ENCODE peak calls at places on chromosomes 7 and 10, in seven cellular contexts. One of them, this sample, is unnamed.

GRCh38 chr7:110590415-110590814 is 500.5 kb upstream of the LRRN3 start:
- DNase-seq in lower lobe of right lung: peak
- DNase-seq in esophagus squamous epithelium: no peak
- DNase-seq in thoracic aorta: no peak
- DNase-seq in heart left ventricle: no peak
- DNase-seq in fibroblast of mammary gland: no peak
- DNase-seq in tibial artery: no peak
- DNase-seq in this sample: no peak

GRCh38 chr10:92720306-92721165 is 30.8 kb downstream of the HHEX start:
- DNase-seq in esophagus squamous epithelium: no peak
- DNase-seq in lower lobe of right lung: no peak
- DNase-seq in fibroblast of mammary gland: no peak
- DNase-seq in tibial artery: no peak
- DNase-seq in heart left ventricle: no peak
- DNase-seq in thoracic aorta: no peak
- DNase-seq in this sample: no peak

GRCh38 chr7:43694399-43694748 is 34.9 kb downstream of the COA1 start:
- DNase-seq in esophagus squamous epithelium: no peak
- DNase-seq in heart left ventricle: no peak
- DNase-seq in lower lobe of right lung: no peak
- DNase-seq in fibroblast of mammary gland: peak
- DNase-seq in thoracic aorta: no peak
- DNase-seq in tibial artery: no peak
- DNase-seq in this sample: peak

GRCh38 chr10:97608991-97609561 is 19.6 kb downstream of the C10orf62 start:
- DNase-seq in esophagus squamous epithelium: no peak
- DNase-seq in thoracic aorta: no peak
- DNase-seq in tibial artery: no peak
- DNase-seq in fibroblast of mammary gland: no peak
- DNase-seq in lower lobe of right lung: peak
- DNase-seq in heart left ventricle: peak
- DNase-seq in this sample: no peak

GRCh38 chr10:102113261-102113955 is 6.8 kb downstream of the LDB1 start:
- DNase-seq in tibial artery: no peak
- DNase-seq in heart left ventricle: no peak
- DNase-seq in thoracic aorta: no peak
- DNase-seq in lower lobe of right lung: no peak
- DNase-seq in esophagus squamous epithelium: no peak
- DNase-seq in fibroblast of mammary gland: no peak
- DNase-seq in this sample: no peak

GRCh38 chr10:124036746-124037145 is 56.7 kb downstream of the CHST15 start:
- DNase-seq in lower lobe of right lung: no peak
- DNase-seq in esophagus squamous epithelium: no peak
- DNase-seq in heart left ventricle: no peak
- DNase-seq in tibial artery: no peak
- DNase-seq in fibroblast of mammary gland: no peak
- DNase-seq in thoracic aorta: no peak
- DNase-seq in this sample: no peak

GRCh38 chr10:51363415-51363814 is 289.1 kb downstream of the PRKG1 start:
- DNase-seq in heart left ventricle: no peak
- DNase-seq in fibroblast of mammary gland: no peak
- DNase-seq in lower lobe of right lung: no peak
- DNase-seq in tibial artery: no peak
- DNase-seq in thoracic aorta: no peak
- DNase-seq in esophagus squamous epithelium: no peak
- DNase-seq in this sample: no peak

GRCh38 chr7:154720016-154720415 is 282.9 kb downstream of the PAXIP1 start:
- DNase-seq in heart left ventricle: no peak
- DNase-seq in thoracic aorta: no peak
- DNase-seq in fibroblast of mammary gland: no peak
- DNase-seq in lower lobe of right lung: no peak
- DNase-seq in esophagus squamous epithelium: no peak
- DNase-seq in tibial artery: no peak
- DNase-seq in this sample: no peak

GRCh38 chr7:16244469-16244868 is 176.9 kb downstream of the CRPPA start:
- DNase-seq in thoracic aorta: no peak
- DNase-seq in fibroblast of mammary gland: no peak
- DNase-seq in tibial artery: no peak
- DNase-seq in heart left ventricle: no peak
- DNase-seq in lower lobe of right lung: no peak
- DNase-seq in esophagus squamous epithelium: no peak
- DNase-seq in this sample: no peak

GRCh38 chr7:100887186-100887954 is 2.1 kb downstream of the UFSP1 start:
- DNase-seq in thoracic aorta: no peak
- DNase-seq in fibroblast of mammary gland: no peak
- DNase-seq in esophagus squamous epithelium: no peak
- DNase-seq in lower lobe of right lung: peak
- DNase-seq in tibial artery: no peak
- DNase-seq in heart left ventricle: peak
- DNase-seq in this sample: no peak

GRCh38 chr10:50400694-50401093 is 149.4 kb upstream of the ASAH2 start:
- DNase-seq in thoracic aorta: no peak
- DNase-seq in fibroblast of mammary gland: peak
- DNase-seq in lower lobe of right lung: no peak
- DNase-seq in esophagus squamous epithelium: no peak
- DNase-seq in tibial artery: no peak
- DNase-seq in heart left ventricle: no peak
- DNase-seq in this sample: no peak

GRCh38 chr10:97376413-97376812 is 24.7 kb downstream of the RRP12 start:
- DNase-seq in heart left ventricle: no peak
- DNase-seq in lower lobe of right lung: no peak
- DNase-seq in fibroblast of mammary gland: no peak
- DNase-seq in esophagus squamous epithelium: no peak
- DNase-seq in tibial artery: no peak
- DNase-seq in thoracic aorta: no peak
- DNase-seq in this sample: no peak

GRCh38 chr7:101817031-101817929 is at the start of gene CUX1:
- DNase-seq in thoracic aorta: no peak
- DNase-seq in esophagus squamous epithelium: no peak
- DNase-seq in lower lobe of right lung: peak
- DNase-seq in tibial artery: no peak
- DNase-seq in fibroblast of mammary gland: no peak
- DNase-seq in heart left ventricle: peak
- DNase-seq in this sample: no peak

GRCh38 chr10:97117372-97117771 is 68.4 kb downstream of the SLIT1 start:
- DNase-seq in esophagus squamous epithelium: no peak
- DNase-seq in lower lobe of right lung: no peak
- DNase-seq in fibroblast of mammary gland: peak
- DNase-seq in thoracic aorta: no peak
- DNase-seq in heart left ventricle: no peak
- DNase-seq in tibial artery: no peak
- DNase-seq in this sample: no peak

GRCh38 chr10:56856569-56856968 is 495.5 kb upstream of the ZWINT start:
- DNase-seq in lower lobe of right lung: no peak
- DNase-seq in esophagus squamous epithelium: no peak
- DNase-seq in thoracic aorta: no peak
- DNase-seq in heart left ventricle: no peak
- DNase-seq in fibroblast of mammary gland: no peak
- DNase-seq in tibial artery: no peak
- DNase-seq in this sample: no peak

DNA sequence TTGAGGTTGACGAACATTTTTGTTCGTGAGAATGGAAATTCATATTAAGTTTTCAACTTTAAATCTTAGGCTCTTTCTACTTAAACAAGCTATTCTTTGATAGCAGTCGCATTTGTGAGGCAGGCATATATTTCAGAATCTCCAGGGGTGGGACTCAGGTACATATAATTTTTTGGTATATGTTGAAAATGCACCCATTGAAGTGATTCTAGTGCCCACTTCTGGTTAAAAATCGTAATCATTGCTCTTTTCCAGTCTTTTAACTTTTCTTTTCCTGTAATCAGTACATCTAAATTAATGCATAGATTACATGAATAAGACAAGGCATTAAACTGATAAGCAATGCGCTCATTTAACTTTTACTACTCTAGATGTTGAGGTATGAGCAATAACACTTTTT is 67.8 kb downstream of the ZNRF2 start:
- DNase-seq in tibial artery: no peak
- DNase-seq in lower lobe of right lung: no peak
- DNase-seq in thoracic aorta: no peak
- DNase-seq in fibroblast of mammary gland: no peak
- DNase-seq in heart left ventricle: no peak
- DNase-seq in esophagus squamous epithelium: no peak
- DNase-seq in this sample: no peak
- TF ChIP-seq CTCF in tibial artery: no peak
- TF ChIP-seq CTCF in lower lobe of right lung: no peak
- TF ChIP-seq CTCF in thoracic aorta: no peak
- TF ChIP-seq CTCF in fibroblast of mammary gland: peak
- TF ChIP-seq CTCF in heart left ventricle: no peak
- TF ChIP-seq CTCF in esophagus squamous epithelium: no peak
- TF ChIP-seq CTCF in this sample: no peak

GRCh38 chr7:22856437-22856836 is 33.8 kb upstream of the TOMM7 start:
- DNase-seq in thoracic aorta: no peak
- DNase-seq in heart left ventricle: no peak
- DNase-seq in tibial artery: no peak
- DNase-seq in fibroblast of mammary gland: no peak
- DNase-seq in lower lobe of right lung: no peak
- DNase-seq in esophagus squamous epithelium: no peak
- DNase-seq in this sample: no peak
- H3K4me3 ChIP-seq in thoracic aorta: no peak
- H3K4me3 ChIP-seq in heart left ventricle: no peak
- H3K4me3 ChIP-seq in tibial artery: no peak
- H3K4me3 ChIP-seq in fibroblast of mammary gland: peak
- H3K4me3 ChIP-seq in lower lobe of right lung: no peak
- H3K4me3 ChIP-seq in esophagus squamous epithelium: no peak
- H3K4me3 ChIP-seq in this sample: no peak

GRCh38 chr10:64385355-64385754 is 864.2 kb downstream of the REEP3 start:
- DNase-seq in lower lobe of right lung: no peak
- DNase-seq in tibial artery: no peak
- DNase-seq in esophagus squamous epithelium: no peak
- DNase-seq in fibroblast of mammary gland: no peak
- DNase-seq in heart left ventricle: no peak
- DNase-seq in thoracic aorta: no peak
- DNase-seq in this sample: no peak

GRCh38 chr10:64376169-64376568 is 855.0 kb downstream of the REEP3 start:
- DNase-seq in tibial artery: no peak
- DNase-seq in fibroblast of mammary gland: no peak
- DNase-seq in heart left ventricle: no peak
- DNase-seq in lower lobe of right lung: no peak
- DNase-seq in esophagus squamous epithelium: no peak
- DNase-seq in thoracic aorta: no peak
- DNase-seq in this sample: no peak

GRCh38 chr10:64379898-64380297 is 858.7 kb downstream of the REEP3 start:
- DNase-seq in lower lobe of right lung: no peak
- DNase-seq in thoracic aorta: no peak
- DNase-seq in tibial artery: no peak
- DNase-seq in fibroblast of mammary gland: no peak
- DNase-seq in heart left ventricle: no peak
- DNase-seq in esophagus squamous epithelium: no peak
- DNase-seq in this sample: no peak
- TF ChIP-seq CTCF in lower lobe of right lung: no peak
- TF ChIP-seq CTCF in thoracic aorta: no peak
- TF ChIP-seq CTCF in tibial artery: no peak
- TF ChIP-seq CTCF in fibroblast of mammary gland: no peak
- TF ChIP-seq CTCF in heart left ventricle: no peak
- TF ChIP-seq CTCF in esophagus squamous epithelium: no peak
- TF ChIP-seq CTCF in this sample: no peak

GRCh38 chr10:104259999-104260774 is 5.5 kb downstream of the GSTO1 start:
- DNase-seq in thoracic aorta: no peak
- DNase-seq in tibial artery: no peak
- DNase-seq in fibroblast of mammary gland: peak
- DNase-seq in esophagus squamous epithelium: no peak
- DNase-seq in lower lobe of right lung: no peak
- DNase-seq in heart left ventricle: peak
- DNase-seq in this sample: no peak
- H3K4me3 ChIP-seq in thoracic aorta: no peak
- H3K4me3 ChIP-seq in tibial artery: no peak
- H3K4me3 ChIP-seq in fibroblast of mammary gland: no peak
- H3K4me3 ChIP-seq in esophagus squamous epithelium: no peak
- H3K4me3 ChIP-seq in lower lobe of right lung: no peak
- H3K4me3 ChIP-seq in heart left ventricle: no peak
- H3K4me3 ChIP-seq in this sample: no peak

DNA sequence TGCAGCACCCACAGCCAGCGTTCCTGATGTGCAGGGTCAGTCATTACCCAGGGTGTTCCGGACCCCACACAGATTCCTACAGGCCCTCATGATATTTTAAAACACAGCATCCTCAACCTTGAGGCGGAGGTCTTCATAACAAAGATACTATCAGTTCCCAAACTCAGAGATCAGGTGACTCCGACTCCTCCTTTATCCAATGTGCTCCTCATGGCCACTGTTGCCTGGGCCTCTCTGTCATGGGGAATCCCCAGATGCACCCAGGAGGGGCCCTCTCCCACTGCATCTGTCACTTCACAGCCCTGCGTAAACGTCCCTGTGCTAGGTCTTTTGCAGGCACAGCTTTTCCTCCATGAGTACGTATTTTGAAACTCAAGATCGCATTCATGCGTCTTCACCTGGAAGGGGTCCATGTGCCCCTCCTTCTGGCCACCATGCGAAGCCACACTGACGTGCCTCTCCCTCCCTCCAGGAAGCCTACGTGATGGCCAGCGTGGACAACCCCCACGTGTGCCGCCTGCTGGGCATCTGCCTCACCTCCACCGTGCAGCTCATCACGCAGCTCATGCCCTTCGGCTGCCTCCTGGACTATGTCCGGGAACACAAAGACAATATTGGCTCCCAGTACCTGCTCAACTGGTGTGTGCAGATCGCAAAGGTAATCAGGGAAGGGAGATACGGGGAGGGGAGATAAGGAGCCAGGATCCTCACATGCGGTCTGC is 162.2 kb downstream of the EGFR start:
- DNase-seq in fibroblast of mammary gland: no peak
- DNase-seq in lower lobe of right lung: no peak
- DNase-seq in heart left ventricle: no peak
- DNase-seq in tibial artery: no peak
- DNase-seq in esophagus squamous epithelium: no peak
- DNase-seq in thoracic aorta: no peak
- DNase-seq in this sample: no peak
- TF ChIP-seq CTCF in fibroblast of mammary gland: no peak
- TF ChIP-seq CTCF in lower lobe of right lung: no peak
- TF ChIP-seq CTCF in heart left ventricle: no peak
- TF ChIP-seq CTCF in tibial artery: no peak
- TF ChIP-seq CTCF in esophagus squamous epithelium: no peak
- TF ChIP-seq CTCF in thoracic aorta: no peak
- TF ChIP-seq CTCF in this sample: no peak

GRCh38 chr10:104277785-104278184 is 8.8 kb downstream of the GSTO2 start:
- DNase-seq in esophagus squamous epithelium: no peak
- DNase-seq in lower lobe of right lung: no peak
- DNase-seq in heart left ventricle: no peak
- DNase-seq in thoracic aorta: no peak
- DNase-seq in fibroblast of mammary gland: no peak
- DNase-seq in tibial artery: no peak
- DNase-seq in this sample: no peak

GRCh38 chr10:104273291-104273690 is 4.3 kb downstream of the GSTO2 start:
- DNase-seq in lower lobe of right lung: no peak
- DNase-seq in thoracic aorta: no peak
- DNase-seq in tibial artery: no peak
- DNase-seq in fibroblast of mammary gland: no peak
- DNase-seq in esophagus squamous epithelium: no peak
- DNase-seq in heart left ventricle: no peak
- DNase-seq in this sample: no peak

GRCh38 chr10:104276192-104276591 is 7.2 kb downstream of the GSTO2 start:
- DNase-seq in lower lobe of right lung: no peak
- DNase-seq in esophagus squamous epithelium: no peak
- DNase-seq in fibroblast of mammary gland: no peak
- DNase-seq in thoracic aorta: no peak
- DNase-seq in heart left ventricle: no peak
- DNase-seq in tibial artery: no peak
- DNase-seq in this sample: no peak

GRCh38 chr10:104274762-104275721 is 6.1 kb downstream of the GSTO2 start:
- DNase-seq in thoracic aorta: no peak
- DNase-seq in esophagus squamous epithelium: no peak
- DNase-seq in heart left ventricle: peak
- DNase-seq in tibial artery: no peak
- DNase-seq in fibroblast of mammary gland: peak
- DNase-seq in lower lobe of right lung: peak
- DNase-seq in this sample: no peak

GRCh38 chr10:104273899-104274575 is 5.1 kb downstream of the GSTO2 start:
- DNase-seq in heart left ventricle: no peak
- DNase-seq in lower lobe of right lung: no peak
- DNase-seq in esophagus squamous epithelium: no peak
- DNase-seq in fibroblast of mammary gland: peak
- DNase-seq in tibial artery: no peak
- DNase-seq in thoracic aorta: no peak
- DNase-seq in this sample: no peak
- H3K4me3 ChIP-seq in heart left ventricle: no peak
- H3K4me3 ChIP-seq in lower lobe of right lung: no peak
- H3K4me3 ChIP-seq in esophagus squamous epithelium: no peak
- H3K4me3 ChIP-seq in fibroblast of mammary gland: no peak
- H3K4me3 ChIP-seq in tibial artery: no peak
- H3K4me3 ChIP-seq in thoracic aorta: peak
- H3K4me3 ChIP-seq in this sample: no peak

This sample was measured in astrocyte of the cerebellum.